ENCODE peak calls at places on chromosomes 5 and 9, in five cellular contexts. One of them, this sample, is unnamed.

GRCh38 chr5:145708169-145708568 is 127.0 kb downstream of the PRELID2 start:
- DNase-seq in NCI-H774: no peak
- DNase-seq in NCI-H1436: no peak
- DNase-seq in lower lobe of right lung: no peak
- DNase-seq in activated CD4-positive, CD25-positive, alpha-beta regulatory T cell: no peak
- DNase-seq in this sample: no peak

GRCh38 chr5:57174850-57175525 is 1.1 kb downstream of the GPBP1 start:
- DNase-seq in NCI-H774: no peak
- DNase-seq in NCI-H1436: no peak
- DNase-seq in lower lobe of right lung: no peak
- DNase-seq in activated CD4-positive, CD25-positive, alpha-beta regulatory T cell: no peak
- DNase-seq in this sample: peak; percentile 15

GRCh38 chr5:68007446-68007845 is 208.1 kb upstream of the PIK3R1 start:
- DNase-seq in NCI-H774: no peak
- DNase-seq in NCI-H1436: no peak
- DNase-seq in lower lobe of right lung: peak; percentile 68
- DNase-seq in activated CD4-positive, CD25-positive, alpha-beta regulatory T cell: no peak
- DNase-seq in this sample: no peak

GRCh38 chr9:68950689-68951088 is 63.2 kb downstream of the PRKACG start:
- DNase-seq in NCI-H774: no peak
- DNase-seq in NCI-H1436: no peak
- DNase-seq in lower lobe of right lung: no peak
- DNase-seq in activated CD4-positive, CD25-positive, alpha-beta regulatory T cell: no peak
- DNase-seq in this sample: no peak

GRCh38 chr5:107544967-107545366 is 125.8 kb downstream of the EFNA5 start:
- DNase-seq in NCI-H774: no peak
- DNase-seq in NCI-H1436: no peak
- DNase-seq in lower lobe of right lung: no peak
- DNase-seq in activated CD4-positive, CD25-positive, alpha-beta regulatory T cell: no peak
- DNase-seq in this sample: no peak

GRCh38 chr5:120062515-120062917 is 401.6 kb upstream of the PRR16 start:
- DNase-seq in NCI-H774: no peak
- DNase-seq in NCI-H1436: no peak
- DNase-seq in lower lobe of right lung: no peak
- DNase-seq in activated CD4-positive, CD25-positive, alpha-beta regulatory T cell: no peak
- DNase-seq in this sample: peak; percentile 45

GRCh38 chr5:148776261-148776660 is 50.1 kb upstream of the ADRB2 start:
- DNase-seq in NCI-H774: no peak
- DNase-seq in NCI-H1436: no peak
- DNase-seq in lower lobe of right lung: no peak
- DNase-seq in activated CD4-positive, CD25-positive, alpha-beta regulatory T cell: no peak
- DNase-seq in this sample: no peak

GRCh38 chr5:67648201-67648671 is 451.6 kb upstream of the CD180 start:
- DNase-seq in NCI-H774: peak; percentile 47
- DNase-seq in NCI-H1436: peak; percentile 1
- DNase-seq in lower lobe of right lung: peak; percentile 63
- DNase-seq in activated CD4-positive, CD25-positive, alpha-beta regulatory T cell: no peak
- DNase-seq in this sample: peak; percentile 92

GRCh38 chr5:159451197-159452052 is 121.1 kb upstream of the IL12B start:
- DNase-seq in NCI-H774: no peak
- DNase-seq in NCI-H1436: no peak
- DNase-seq in lower lobe of right lung: no peak
- DNase-seq in activated CD4-positive, CD25-positive, alpha-beta regulatory T cell: no peak
- DNase-seq in this sample: no peak

GRCh38 chr5:95808686-95809413 is 13.7 kb downstream of the GLRX start:
- DNase-seq in NCI-H774: no peak
- DNase-seq in NCI-H1436: peak; percentile 51
- DNase-seq in lower lobe of right lung: peak; percentile 66
- DNase-seq in activated CD4-positive, CD25-positive, alpha-beta regulatory T cell: peak; percentile 57
- DNase-seq in this sample: no peak

GRCh38 chr9:95007470-95007869 is 281.0 kb downstream of the AOPEP start:
- DNase-seq in NCI-H774: no peak
- DNase-seq in NCI-H1436: no peak
- DNase-seq in lower lobe of right lung: no peak
- DNase-seq in activated CD4-positive, CD25-positive, alpha-beta regulatory T cell: no peak
- DNase-seq in this sample: no peak

GRCh38 chr5:38338455-38338854 is 80.1 kb downstream of the EGFLAM start:
- DNase-seq in NCI-H774: no peak
- DNase-seq in NCI-H1436: no peak
- DNase-seq in lower lobe of right lung: no peak
- DNase-seq in activated CD4-positive, CD25-positive, alpha-beta regulatory T cell: no peak
- DNase-seq in this sample: no peak

GRCh38 chr9:86639899-86640379 is 285.7 kb upstream of the TUT7 start:
- DNase-seq in NCI-H774: no peak
- DNase-seq in NCI-H1436: peak; percentile 8
- DNase-seq in lower lobe of right lung: peak; percentile 50
- DNase-seq in activated CD4-positive, CD25-positive, alpha-beta regulatory T cell: no peak
- DNase-seq in this sample: peak; percentile 11

GRCh38 chr5:93154551-93154950 is 426.5 kb downstream of the NR2F1-AS1 start:
- DNase-seq in NCI-H774: no peak
- DNase-seq in NCI-H1436: no peak
- DNase-seq in lower lobe of right lung: no peak
- DNase-seq in activated CD4-positive, CD25-positive, alpha-beta regulatory T cell: no peak
- DNase-seq in this sample: no peak

GRCh38 chr5:50968296-50969206 is 302.1 kb downstream of the PARP8 start:
- DNase-seq in NCI-H774: no peak
- DNase-seq in NCI-H1436: no peak
- DNase-seq in lower lobe of right lung: no peak
- DNase-seq in activated CD4-positive, CD25-positive, alpha-beta regulatory T cell: no peak
- DNase-seq in this sample: no peak

GRCh38 chr5:88883059-88883565 is at the start of gene MEF2C:
- DNase-seq in NCI-H774: peak; percentile 63
- DNase-seq in NCI-H1436: peak; percentile 29
- DNase-seq in lower lobe of right lung: peak; percentile 74
- DNase-seq in activated CD4-positive, CD25-positive, alpha-beta regulatory T cell: no peak
- DNase-seq in this sample: peak; percentile 51

GRCh38 chr5:80810425-80810824 is 149.7 kb upstream of the RASGRF2 start:
- DNase-seq in NCI-H774: no peak
- DNase-seq in NCI-H1436: no peak
- DNase-seq in lower lobe of right lung: no peak
- DNase-seq in activated CD4-positive, CD25-positive, alpha-beta regulatory T cell: no peak
- DNase-seq in this sample: no peak